ENCODE peak calls at places on chromosomes 11 and 22, in nine cellular contexts. J is WERI-Rb-1, Y is ovary, R is colonic mucosa, K is heart right ventricle, Q is right lobe of liver, N is left ventricle myocardium inferior, A is mesenchymal stem cell, X is IMR-90. L is an unnamed sample. For H3K9me3, the result is how much of the 10 kb centered on the place peaks cover.

GRCh38 chr11:62150887-62151736 is 27.3 kb downstream of the INCENP start:
- DNase-seq in X (no peak), N (no peak), Q (no peak), R (no peak), J (peak), A (no peak), Y (no peak), K (no peak), L (no peak)

GRCh38 chr11:12411806-12412727 is 34.7 kb downstream of the PARVA start:
- DNase-seq in X (peak), J (peak), N (peak), Y (peak), K (peak), R (peak), A (peak), Q (no peak), L (peak)

GRCh38 chr22:39178206-39179111 is 26.0 kb upstream of the CBX7 start:
- DNase-seq in R (no peak), X (peak), J (no peak), K (no peak), N (no peak), Q (no peak), A (peak), Y (no peak), L (no peak)

GRCh38 chr11:61489833-61490585 is 18.5 kb upstream of the LRRC10B start:
- DNase-seq in J (peak), X (peak), Y (no peak), N (peak), K (peak), A (peak), Q (peak), R (no peak), L (peak)

GRCh38 chr11:489610-490185 is 17.3 kb downstream of the RNH1 start:
- DNase-seq in K (no peak), R (no peak), J (no peak), N (no peak), Y (no peak), Q (no peak), X (no peak), A (no peak), L (no peak)

GRCh38 chr11:8787372-8787771 is 104.8 kb downstream of the RPL27A start:
- DNase-seq in J (no peak), Y (peak), Q (no peak), K (no peak), N (no peak), A (peak), R (no peak), X (peak), L (no peak)

GRCh38 chr11:68358416-68358815 is 46.0 kb downstream of the LRP5 start:
- DNase-seq in R (no peak), Q (no peak), X (no peak), N (no peak), K (no peak), A (no peak), J (no peak), Y (no peak), L (no peak)

GRCh38 chr22:40741116-40741515 is 61.8 kb downstream of the MCHR1 start:
- DNase-seq in N (no peak), A (no peak), Y (no peak), J (peak), Q (no peak), R (no peak), X (no peak), K (no peak), L (no peak)

GRCh38 chr11:72574046-72574445 is 100.2 kb downstream of the PDE2A start:
- DNase-seq in Q (no peak), X (no peak), N (no peak), K (no peak), J (no peak), A (no peak), Y (no peak), R (no peak), L (peak)

GRCh38 chr22:38012604-38013072 is 28.3 kb upstream of the SOX10 start:
- DNase-seq in Y (no peak), R (no peak), K (no peak), J (no peak), A (no peak), Q (no peak), X (peak), N (no peak), L (no peak)

GRCh38 chr11:94730153-94730552 is 38.0 kb upstream of the AMOTL1 start:
- DNase-seq in J (no peak), N (no peak), K (no peak), X (no peak), R (no peak), A (no peak), Q (no peak), Y (no peak), L (no peak)

GRCh38 chr11:118171274-118172062 is 5.0 kb downstream of the SCN2B start:
- DNase-seq in Y (peak), X (peak), N (peak), R (peak), Q (peak), J (peak), A (peak), K (peak), L (peak)
- H3K9me3 ChIP-seq in Y (under half), X (under half), N (under half), R (under half), Q (under half), J (under half), A (under half), K (under half), L (under half)

GRCh38 chr11:70541699-70542098 is 143.4 kb downstream of the CTTN start:
- DNase-seq in A (no peak), J (no peak), N (no peak), K (no peak), R (no peak), X (no peak), Y (no peak), Q (peak), L (no peak)
- H3K9me3 ChIP-seq in A (under half), J (under half), N (under half), K (under half), R (under half), X (under half), Y (under half), Q (under half), L (under half)

DNA sequence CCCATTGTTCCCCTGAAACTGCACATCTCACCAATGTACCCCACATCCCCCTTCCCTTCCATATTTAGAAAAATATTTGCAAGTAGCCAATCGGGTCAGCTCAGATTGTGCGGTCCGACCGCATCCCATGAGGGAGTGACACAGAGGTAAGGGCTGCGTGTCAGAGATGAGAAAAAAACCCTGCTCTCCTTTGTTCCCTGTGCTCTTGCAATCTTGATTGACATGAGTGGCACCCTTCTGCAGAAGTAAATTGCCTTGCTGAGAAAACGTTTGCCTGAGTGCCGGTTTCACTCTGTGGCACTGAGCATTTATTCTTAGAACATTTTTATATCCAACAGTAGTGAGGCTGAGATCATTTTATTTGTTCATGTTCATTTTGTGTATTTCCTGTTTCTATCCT is 81.6 kb upstream of the CCDC90B start:
- DNase-seq in X (no peak), A (no peak), R (no peak), Y (no peak), Q (no peak), K (no peak), J (no peak), N (no peak), L (no peak)
- H3K9me3 ChIP-seq in X (under half), A (under half), R (under half), Y (under half), Q (under half), K (under half), J (under half), N (under half), L (under half)

GRCh38 chr22:49355206-49355920 is 472.3 kb downstream of the BRD1 start:
- DNase-seq in Q (no peak), A (no peak), N (no peak), Y (no peak), J (no peak), K (no peak), X (no peak), R (no peak), L (no peak)

GRCh38 chr22:49358041-49358440 is 469.6 kb downstream of the BRD1 start:
- DNase-seq in A (no peak), R (no peak), Q (no peak), X (no peak), Y (no peak), K (no peak), N (no peak), J (no peak), L (no peak)

GRCh38 chr22:49354516-49355205 is 473.0 kb downstream of the BRD1 start:
- DNase-seq in R (no peak), J (no peak), Y (no peak), N (no peak), K (no peak), X (no peak), A (no peak), Q (no peak), L (no peak)

GRCh38 chr22:49359061-49359460 is 468.6 kb downstream of the BRD1 start:
- DNase-seq in A (no peak), Y (no peak), X (no peak), R (no peak), K (no peak), N (no peak), J (no peak), Q (no peak), L (no peak)

DNA sequence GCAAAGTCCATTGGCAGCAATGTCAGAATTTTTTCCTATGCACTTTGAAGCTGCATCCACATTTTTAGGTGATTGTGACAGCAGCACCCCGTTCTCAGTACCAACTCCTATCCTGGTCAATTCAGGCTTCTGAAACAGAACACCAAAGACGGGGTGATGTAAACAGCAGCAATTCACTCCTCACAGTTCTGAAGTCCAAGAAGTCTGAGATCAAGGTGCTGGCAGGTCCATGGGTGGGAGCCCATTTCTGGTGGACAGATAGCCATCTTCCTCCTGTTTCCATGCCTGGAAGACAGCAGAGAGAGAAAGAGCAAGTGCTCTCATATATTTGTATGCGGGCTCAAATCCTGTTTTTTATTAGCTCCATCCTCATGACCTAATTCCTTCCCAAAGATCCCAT is 471.2 kb downstream of the BRD1 start:
- DNase-seq in A (no peak), N (no peak), K (no peak), Y (no peak), Q (no peak), R (no peak), X (no peak), J (no peak), L (no peak)
- H3K9me3 ChIP-seq in A (under half), N (under half), K (under half), Y (under half), Q (under half), R (under half), X (under half), J (under half), L (under half)

GRCh38 chr11:70756341-70756740 is 358.0 kb downstream of the CTTN start:
- DNase-seq in J (no peak), Q (peak), K (no peak), Y (no peak), X (no peak), R (no peak), A (no peak), N (no peak), L (no peak)
- H3K9me3 ChIP-seq in J (under half), Q (under half), K (under half), Y (under half), X (under half), R (under half), A (under half), N (under half), L (under half)

DNA sequence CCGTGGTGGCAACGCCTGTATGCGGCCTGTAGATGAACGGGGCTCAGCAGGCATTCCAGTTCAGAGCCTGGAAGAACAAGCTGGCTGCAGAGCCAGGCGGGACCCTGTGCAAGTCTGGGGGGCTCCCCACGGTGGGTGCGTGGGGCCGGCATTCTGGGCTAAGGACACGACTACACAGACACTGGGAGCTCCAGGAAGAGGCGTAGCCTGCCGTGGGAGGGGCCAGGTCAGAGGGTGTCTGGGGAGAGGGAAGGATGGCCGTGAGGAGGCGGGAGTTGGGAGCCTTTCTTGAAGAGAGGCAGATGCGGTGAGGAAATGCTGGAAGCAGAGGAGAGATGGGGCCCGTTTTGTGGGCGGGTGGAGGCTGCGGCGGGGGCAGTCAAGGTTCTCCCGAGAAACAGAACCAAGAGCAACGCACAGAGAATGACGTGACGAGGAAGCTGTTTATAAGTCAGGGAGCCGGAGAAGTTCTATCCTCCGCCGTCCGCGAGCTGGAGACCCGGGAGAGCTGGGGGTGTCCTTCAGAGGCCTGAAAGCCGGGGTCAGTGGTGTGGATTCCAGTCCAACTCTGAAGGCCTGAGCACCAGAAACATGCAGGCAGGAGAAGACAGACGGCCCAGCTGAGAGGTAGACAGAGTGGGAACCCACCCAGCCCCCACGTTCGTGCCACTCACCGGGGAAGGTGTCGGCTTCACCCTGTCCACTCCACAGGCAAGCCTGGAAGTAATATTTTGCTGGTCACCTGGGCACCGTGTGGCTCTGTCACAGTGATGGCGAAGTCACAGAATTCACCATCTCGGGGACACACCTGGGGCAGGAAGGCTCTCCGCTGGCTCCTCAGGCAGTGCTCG is 529.6 kb downstream of the BRD1 start:
- DNase-seq in X (no peak), Q (no peak), N (no peak), J (no peak), K (no peak), A (no peak), R (no peak), Y (no peak), L (no peak)
- H3K9me3 ChIP-seq in X (half or more), Q (under half), N (under half), J (under half), K (under half), A (under half), R (under half), Y (under half), L (under half)